ENCODE peak calls at places on chromosomes 16 and 17, in ten cellular contexts. R is heart right ventricle; J is tibial nerve; V is Panc1; A is lower lobe of right lung; X is CD8-positive, alpha-beta T cell; M is endothelial cell; N is stomach; C is GM12865; Z is glutamatergic neuron. I is an unnamed sample.

GRCh38 chr16:29680180-29680598 is 1.2 kb downstream of the QPRT start:
- DNase-seq in X (no peak), A (no peak), N (no peak), V (no peak), C (no peak), R (no peak), M (no peak), Z (no peak), J (no peak), I (peak)

GRCh38 chr17:18270046-18270850 is 9.8 kb downstream of the MIEF2 start:
- DNase-seq in C (no peak), J (no peak), M (no peak), A (no peak), R (no peak), V (no peak), X (no peak), N (no peak), Z (no peak), I (no peak)

GRCh38 chr17:50830994-50831393 is 4.4 kb upstream of the WFIKKN2 start:
- DNase-seq in C (no peak), M (no peak), Z (peak), A (no peak), R (no peak), X (no peak), J (no peak), N (no peak), V (no peak), I (peak)

GRCh38 chr17:8345052-8345690 is 5.5 kb downstream of the ODF4 start:
- DNase-seq in N (no peak), R (no peak), V (no peak), J (no peak), M (no peak), A (no peak), Z (no peak), C (no peak), X (no peak), I (no peak)

GRCh38 chr17:64328875-64329405 is 61.7 kb downstream of the PECAM1 start:
- DNase-seq in Z (no peak), A (no peak), J (no peak), R (no peak), M (no peak), N (no peak), V (no peak), C (no peak), X (no peak), I (no peak)

GRCh38 chr16:63876096-63876495 is 1245.8 kb downstream of the CDH11 start:
- DNase-seq in X (no peak), Z (no peak), A (no peak), J (no peak), V (no peak), R (no peak), M (no peak), C (no peak), N (no peak), I (no peak)

GRCh38 chr16:57485916-57486857 is at the start of gene DOK4:
- DNase-seq in V (no peak), X (peak), C (peak), M (peak), Z (peak), R (peak), J (peak), N (peak), A (peak), I (peak)

GRCh38 chr16:53132406-53132805 is 77.6 kb downstream of the CHD9 start:
- DNase-seq in Z (no peak), N (no peak), C (no peak), V (no peak), X (no peak), R (no peak), A (no peak), J (no peak), M (no peak), I (no peak)

GRCh38 chr16:81921415-81921814 is 89.9 kb downstream of the SDR42E1 start:
- DNase-seq in N (peak), Z (no peak), R (no peak), C (no peak), A (no peak), M (no peak), X (no peak), V (no peak), J (no peak), I (no peak)

GRCh38 chr17:75826561-75827290 is 17.5 kb downstream of the UNC13D start:
- DNase-seq in V (no peak), N (no peak), J (no peak), A (no peak), C (no peak), M (no peak), R (no peak), X (no peak), Z (peak), I (no peak)
- TF ChIP-seq CTCF in V (no peak), N (no peak), J (no peak), A (no peak), C (no peak), M (no peak), R (no peak), X (no peak), Z (no peak), I (no peak)

GRCh38 chr16:1428511-1428910 is 2.4 kb upstream of the PERCC1 start:
- DNase-seq in C (peak), M (peak), R (peak), N (no peak), J (no peak), X (no peak), A (no peak), V (no peak), Z (no peak), I (peak)
- TF ChIP-seq CTCF in C (peak), M (no peak), R (peak), N (no peak), J (peak), X (no peak), A (peak), V (no peak), Z (no peak), I (no peak)

GRCh38 chr17:81040791-81041337 is 5.9 kb downstream of the BAIAP2 start:
- DNase-seq in Z (no peak), N (no peak), M (peak), J (no peak), V (no peak), C (peak), X (no peak), A (no peak), R (no peak), I (no peak)
- TF ChIP-seq CTCF in Z (peak), N (no peak), M (peak), J (peak), V (peak), C (peak), X (no peak), A (peak), R (peak), I (peak)

DNA sequence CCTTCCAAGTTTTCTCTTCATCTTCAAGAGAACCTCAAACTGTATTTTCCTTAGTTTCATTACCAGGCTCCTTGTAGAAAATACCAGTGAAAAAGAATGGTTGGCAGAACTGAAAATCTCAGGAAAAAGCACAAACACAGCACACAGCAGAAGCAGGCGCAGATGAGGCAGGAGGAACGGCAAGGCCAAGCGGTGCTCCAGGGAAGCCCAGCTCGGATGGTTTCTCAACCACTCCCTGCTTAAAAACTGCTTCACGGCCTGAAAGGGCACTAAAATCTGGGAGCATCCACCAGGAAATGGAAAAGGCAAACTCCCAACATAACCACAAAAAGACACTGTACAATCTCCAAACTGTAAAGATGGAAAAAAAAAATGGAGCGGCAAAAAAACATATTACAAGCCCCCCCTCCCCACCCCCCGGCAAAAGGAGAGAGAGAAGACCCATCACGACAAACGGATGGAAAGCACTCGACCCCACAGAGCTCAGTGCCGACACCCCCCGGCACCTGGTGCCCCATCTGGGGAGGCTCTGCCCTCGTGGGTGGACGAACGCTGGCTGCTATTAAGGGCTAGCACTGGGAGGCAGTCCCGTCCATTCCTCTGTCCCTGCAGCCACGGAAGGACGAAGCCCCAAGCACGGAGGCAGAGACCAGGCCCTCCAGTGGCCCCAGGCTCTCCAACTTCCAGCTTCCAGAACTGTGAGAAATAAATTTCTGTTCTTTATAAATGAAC is 127.5 kb downstream of the ZNF778 start:
- DNase-seq in A (no peak), N (no peak), C (no peak), R (no peak), Z (peak), X (no peak), J (no peak), V (no peak), M (no peak), I (no peak)
- TF ChIP-seq CTCF in A (no peak), N (no peak), C (no peak), R (no peak), Z (no peak), X (no peak), J (no peak), V (no peak), M (no peak), I (no peak)

DNA sequence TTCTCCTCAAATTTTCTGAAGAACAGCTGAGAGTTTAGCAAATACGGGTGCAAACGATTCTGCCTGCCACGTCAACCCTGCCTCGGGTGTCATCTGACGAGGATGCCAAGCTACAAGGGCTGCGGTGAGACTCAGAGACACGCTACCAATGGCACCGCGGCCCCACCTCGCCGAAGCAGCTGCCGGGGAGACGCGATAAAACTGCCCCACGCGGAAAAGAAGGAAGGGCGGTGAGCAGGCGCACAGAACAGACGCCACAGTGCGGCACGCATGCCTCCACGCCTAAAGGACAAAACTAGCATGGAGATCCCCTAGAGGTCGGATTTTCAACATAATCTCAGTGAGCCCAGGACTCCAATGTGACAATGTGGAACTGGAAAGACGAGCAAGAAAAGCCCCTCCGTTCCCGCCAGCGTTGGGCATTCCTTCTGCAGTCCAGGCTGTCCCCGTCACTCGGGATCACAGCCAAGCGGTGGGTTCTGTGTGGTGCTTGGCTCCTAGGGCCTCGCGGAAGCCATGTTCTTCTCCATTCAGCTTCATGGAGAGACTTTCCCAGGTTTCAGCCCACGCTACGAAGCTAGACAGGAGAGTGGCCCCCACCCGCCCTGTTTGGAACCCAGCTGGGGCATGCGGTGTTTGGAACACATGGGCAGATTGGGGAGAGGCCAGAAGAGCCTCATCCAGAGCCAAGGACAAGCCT is 5.9 kb downstream of the LMF1 start:
- DNase-seq in R (no peak), C (no peak), Z (no peak), A (peak), X (no peak), V (no peak), N (no peak), J (no peak), M (no peak), I (no peak)
- TF ChIP-seq CTCF in R (no peak), C (no peak), Z (no peak), A (no peak), X (no peak), V (no peak), N (no peak), J (no peak), M (no peak), I (no peak)

DNA sequence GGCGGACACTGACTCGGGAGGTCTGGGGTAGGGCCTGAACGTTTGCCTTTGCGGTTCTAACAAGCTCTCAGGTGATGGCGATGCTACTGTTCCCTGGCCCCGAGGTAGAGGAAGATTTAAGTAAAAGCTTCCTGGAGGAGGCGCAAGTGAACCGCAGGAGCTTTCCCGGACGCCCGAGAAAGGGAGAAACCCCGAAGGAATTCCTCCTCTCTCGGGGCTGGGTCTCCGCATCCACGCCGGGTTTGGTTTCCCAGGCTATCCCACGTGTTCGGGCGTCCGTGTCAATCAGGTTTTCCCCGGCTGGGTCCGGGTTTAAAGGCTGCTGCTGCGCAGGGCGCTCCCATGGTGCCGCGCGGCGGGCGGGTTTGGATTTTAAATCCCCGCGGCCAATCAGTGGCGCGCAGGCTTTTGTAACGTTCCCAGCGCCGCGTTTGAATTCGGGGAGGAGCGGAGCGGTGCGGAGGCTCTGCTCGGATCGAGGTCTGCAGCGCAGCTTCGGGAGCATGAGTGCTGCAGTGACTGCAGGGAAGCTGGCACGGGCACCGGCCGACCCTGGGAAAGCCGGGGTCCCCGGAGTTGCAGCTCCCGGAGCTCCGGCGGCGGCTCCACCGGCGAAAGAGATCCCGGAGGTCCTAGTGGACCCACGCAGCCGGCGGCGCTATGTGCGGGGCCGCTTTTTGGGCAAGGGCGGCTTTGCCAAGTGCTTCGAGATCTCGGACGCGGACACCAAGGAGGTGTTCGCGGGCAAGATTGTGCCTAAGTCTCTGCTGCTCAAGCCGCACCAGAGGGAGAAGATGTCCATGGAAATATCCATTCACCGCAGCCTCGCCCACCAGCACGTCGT is at the start of gene PLK1:
- DNase-seq in Z (peak), N (peak), A (peak), V (peak), M (peak), R (peak), J (peak), C (peak), X (peak), I (peak)
- TF ChIP-seq CTCF in Z (no peak), N (no peak), A (peak), V (no peak), M (no peak), R (peak), J (no peak), C (peak), X (no peak), I (no peak)

DNA sequence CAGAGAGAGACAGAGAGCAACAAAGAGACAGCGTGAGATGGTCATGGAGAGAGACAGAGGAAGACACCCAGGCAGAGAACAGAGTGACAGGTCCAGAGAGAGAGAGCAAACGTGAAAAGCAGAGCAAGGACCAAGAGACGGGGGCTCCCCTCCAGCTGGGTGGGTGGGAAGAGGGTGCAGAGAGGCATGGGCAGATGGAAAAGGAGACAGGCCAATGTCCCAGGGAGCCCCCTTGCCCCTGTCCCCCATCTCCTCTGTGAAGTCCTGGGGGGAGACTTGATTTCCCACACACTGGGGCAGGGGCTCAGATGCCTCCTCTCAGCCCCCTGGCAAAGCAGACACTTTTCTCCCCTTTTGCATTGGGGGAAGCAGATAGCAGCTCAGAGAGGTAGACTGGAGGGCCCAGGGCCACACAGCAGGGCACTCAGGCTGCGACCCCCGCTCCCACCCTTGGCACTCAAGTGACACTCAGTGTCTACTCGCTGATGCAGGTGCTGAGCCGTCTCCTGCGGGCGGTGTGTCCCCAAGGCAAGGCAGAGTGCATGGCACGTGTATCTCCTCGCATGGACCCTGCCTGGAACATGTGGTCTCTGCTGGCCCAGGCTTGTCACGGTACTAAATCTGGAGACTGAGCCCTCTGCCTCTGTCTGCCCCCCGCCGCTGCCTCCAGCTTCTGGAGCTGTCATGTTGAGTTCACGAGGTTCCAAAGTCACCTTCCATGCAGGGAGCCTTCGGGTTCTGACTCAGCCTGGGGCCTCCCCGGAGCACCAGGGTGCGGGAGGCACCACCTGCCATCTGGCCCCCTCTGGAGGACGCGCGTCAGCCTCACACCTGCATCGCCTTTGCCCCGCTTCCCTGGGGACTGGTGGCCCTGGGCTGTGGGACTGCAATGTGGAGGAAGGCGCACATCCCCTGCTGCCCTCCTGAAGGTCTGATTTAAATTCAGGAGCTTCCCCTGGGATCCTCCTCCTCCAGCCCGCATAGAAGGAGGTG is 215.9 kb upstream of the GSE1 start:
- DNase-seq in R (peak), C (peak), X (no peak), A (peak), Z (peak), V (no peak), N (no peak), M (no peak), J (peak), I (peak)
- TF ChIP-seq CTCF in R (no peak), C (peak), X (no peak), A (no peak), Z (no peak), V (no peak), N (no peak), M (no peak), J (no peak), I (no peak)

DNA sequence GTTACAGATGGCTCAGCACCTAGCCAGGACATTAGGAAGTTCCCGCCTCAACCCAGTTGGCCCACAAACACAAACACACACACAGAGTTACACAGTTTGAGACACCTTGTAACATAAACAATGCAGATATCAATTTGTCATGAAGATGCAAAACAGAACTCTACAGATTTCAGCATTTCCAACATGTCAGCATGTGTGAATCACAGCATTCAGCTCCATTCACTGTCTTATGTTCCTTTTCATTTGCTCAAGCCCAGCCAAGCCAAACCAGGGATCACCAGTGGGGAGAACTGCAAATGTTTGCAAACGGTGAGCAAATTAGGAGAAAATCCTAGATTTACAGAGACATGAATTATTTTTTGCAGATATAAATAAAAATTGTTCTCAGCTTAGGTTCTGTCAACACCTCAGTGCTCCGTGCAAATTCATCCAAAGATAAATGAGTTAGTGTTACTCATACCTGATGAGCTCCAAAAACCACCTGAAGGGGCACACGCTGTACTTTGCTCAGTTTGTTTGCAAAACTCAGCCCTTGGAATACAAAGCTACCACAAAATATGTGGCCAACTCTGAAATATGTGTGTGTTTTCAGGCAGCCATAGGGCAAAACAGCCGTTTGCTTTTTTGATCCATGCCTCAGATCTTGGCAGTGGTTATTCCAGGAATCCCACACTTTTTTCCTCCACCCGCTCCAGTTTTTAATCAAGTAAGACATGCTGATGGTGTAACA is 16.3 kb upstream of the COX10 start:
- DNase-seq in V (no peak), A (no peak), C (no peak), J (no peak), R (no peak), N (no peak), Z (no peak), M (no peak), X (no peak), I (no peak)
- TF ChIP-seq CTCF in V (no peak), A (no peak), C (no peak), J (no peak), R (no peak), N (no peak), Z (no peak), M (no peak), X (no peak), I (no peak)

GRCh38 chr17:81528651-81529436 is 667 bp downstream of the FSCN2 start:
- DNase-seq in C (no peak), R (peak), M (no peak), N (no peak), V (no peak), A (no peak), J (no peak), Z (no peak), X (no peak), I (no peak)

GRCh38 chr17:81528384-81528650 is 140 bp downstream of the FSCN2 start:
- DNase-seq in A (no peak), J (no peak), V (no peak), N (no peak), M (no peak), Z (no peak), X (no peak), R (peak), C (no peak), I (no peak)

GRCh38 chr17:81526662-81527571 is 1.3 kb upstream of the FSCN2 start:
- DNase-seq in M (no peak), R (peak), J (no peak), X (no peak), V (no peak), N (no peak), A (no peak), Z (no peak), C (no peak), I (no peak)

GRCh38 chr17:81529437-81529803 is 1.2 kb downstream of the FSCN2 start:
- DNase-seq in C (no peak), A (no peak), V (no peak), R (no peak), M (no peak), J (no peak), Z (no peak), N (no peak), X (no peak), I (no peak)

GRCh38 chr17:81527591-81528383 is at the start of gene FSCN2:
- DNase-seq in V (no peak), C (no peak), J (no peak), N (peak), M (no peak), X (no peak), A (peak), R (peak), Z (peak), I (peak)
- TF ChIP-seq CTCF in V (no peak), C (no peak), J (no peak), N (no peak), M (no peak), X (no peak), A (no peak), R (no peak), Z (no peak), I (no peak)